ENCODE peak calls at places on chromosomes 1 and 21, in eight cellular contexts. One of them, this sample, is unnamed.

GRCh38 chr1:114251573-114251939 is 97.9 kb upstream of the SYT6 start:
- DNase-seq in heart left ventricle: no peak
- DNase-seq in GM12892: no peak
- DNase-seq in transverse colon: no peak
- DNase-seq in body of pancreas: no peak
- DNase-seq in adrenal gland: no peak
- DNase-seq in HCT116: no peak
- DNase-seq in ovary: no peak
- DNase-seq in this sample: no peak

GRCh38 chr21:45991606-45992301 is 10.2 kb downstream of the COL6A1 start:
- DNase-seq in heart left ventricle: peak; percentile 20
- DNase-seq in GM12892: no peak
- DNase-seq in transverse colon: no peak
- DNase-seq in body of pancreas: no peak
- DNase-seq in adrenal gland: no peak
- DNase-seq in HCT116: no peak
- DNase-seq in ovary: peak; percentile 42
- DNase-seq in this sample: no peak

GRCh38 chr1:111992396-111992985 is 3.0 kb upstream of the KCND3 start:
- DNase-seq in heart left ventricle: peak; percentile 50
- DNase-seq in GM12892: no peak
- DNase-seq in transverse colon: no peak
- DNase-seq in body of pancreas: no peak
- DNase-seq in adrenal gland: no peak
- DNase-seq in HCT116: no peak
- DNase-seq in ovary: no peak
- DNase-seq in this sample: no peak

GRCh38 chr1:230140221-230141001 is 73.4 kb downstream of the GALNT2 start:
- DNase-seq in heart left ventricle: peak; percentile 73
- DNase-seq in GM12892: no peak
- DNase-seq in transverse colon: peak; percentile 67
- DNase-seq in body of pancreas: peak; percentile 52
- DNase-seq in adrenal gland: peak; percentile 76
- DNase-seq in HCT116: no peak
- DNase-seq in ovary: peak; percentile 57
- DNase-seq in this sample: no peak

GRCh38 chr1:204169871-204170270 is 3.7 kb upstream of the REN start:
- DNase-seq in heart left ventricle: no peak
- DNase-seq in GM12892: no peak
- DNase-seq in transverse colon: no peak
- DNase-seq in body of pancreas: no peak
- DNase-seq in adrenal gland: no peak
- DNase-seq in HCT116: no peak
- DNase-seq in ovary: no peak
- DNase-seq in this sample: no peak

GRCh38 chr1:239218296-239218695 is 168.1 kb upstream of the CHRM3 start:
- DNase-seq in heart left ventricle: no peak
- DNase-seq in GM12892: no peak
- DNase-seq in transverse colon: no peak
- DNase-seq in body of pancreas: no peak
- DNase-seq in adrenal gland: no peak
- DNase-seq in HCT116: no peak
- DNase-seq in ovary: no peak
- DNase-seq in this sample: no peak

GRCh38 chr1:153777648-153778047 is 2.4 kb downstream of the SLC27A3 start:
- DNase-seq in heart left ventricle: no peak
- DNase-seq in GM12892: no peak
- DNase-seq in transverse colon: no peak
- DNase-seq in body of pancreas: peak; percentile 72
- DNase-seq in adrenal gland: peak; percentile 87
- DNase-seq in HCT116: no peak
- DNase-seq in ovary: peak; percentile 46
- DNase-seq in this sample: no peak

GRCh38 chr21:23955130-23955873 is 1652.0 kb downstream of the MRPL39 start:
- DNase-seq in heart left ventricle: no peak
- DNase-seq in GM12892: no peak
- DNase-seq in transverse colon: no peak
- DNase-seq in body of pancreas: no peak
- DNase-seq in adrenal gland: no peak
- DNase-seq in HCT116: no peak
- DNase-seq in ovary: no peak
- DNase-seq in this sample: no peak

GRCh38 chr1:111778541-111779051 is 22.9 kb downstream of the DDX20 start:
- DNase-seq in heart left ventricle: no peak
- DNase-seq in GM12892: no peak
- DNase-seq in transverse colon: no peak
- DNase-seq in body of pancreas: no peak
- DNase-seq in adrenal gland: no peak
- DNase-seq in HCT116: no peak
- DNase-seq in ovary: no peak
- DNase-seq in this sample: no peak

GRCh38 chr1:27116697-27117096 is 38.2 kb downstream of the SLC9A1 start:
- DNase-seq in heart left ventricle: no peak
- DNase-seq in GM12892: no peak
- DNase-seq in transverse colon: no peak
- DNase-seq in body of pancreas: peak; percentile 58
- DNase-seq in adrenal gland: no peak
- DNase-seq in HCT116: no peak
- DNase-seq in ovary: no peak
- DNase-seq in this sample: no peak

GRCh38 chr1:181490740-181491712 is 7.7 kb downstream of the CACNA1E start:
- DNase-seq in heart left ventricle: peak; percentile 51
- DNase-seq in GM12892: no peak
- DNase-seq in transverse colon: no peak
- DNase-seq in body of pancreas: peak; percentile 22
- DNase-seq in adrenal gland: no peak
- DNase-seq in HCT116: no peak
- DNase-seq in ovary: no peak
- DNase-seq in this sample: no peak

GRCh38 chr1:38296047-38296446 is 249.5 kb upstream of the POU3F1 start:
- DNase-seq in heart left ventricle: no peak
- DNase-seq in GM12892: no peak
- DNase-seq in transverse colon: no peak
- DNase-seq in body of pancreas: no peak
- DNase-seq in adrenal gland: no peak
- DNase-seq in HCT116: no peak
- DNase-seq in ovary: no peak
- DNase-seq in this sample: no peak

GRCh38 chr1:67590329-67590728 is 94.7 kb upstream of the GADD45A start:
- DNase-seq in heart left ventricle: peak; percentile 37
- DNase-seq in GM12892: no peak
- DNase-seq in transverse colon: peak; percentile 18
- DNase-seq in body of pancreas: no peak
- DNase-seq in adrenal gland: peak; percentile 62
- DNase-seq in HCT116: no peak
- DNase-seq in ovary: peak; percentile 56
- DNase-seq in this sample: no peak

GRCh38 chr1:173920868-173921267 is 3.7 kb upstream of the SERPINC1 start:
- DNase-seq in heart left ventricle: no peak
- DNase-seq in GM12892: no peak
- DNase-seq in transverse colon: no peak
- DNase-seq in body of pancreas: no peak
- DNase-seq in adrenal gland: no peak
- DNase-seq in HCT116: no peak
- DNase-seq in ovary: no peak
- DNase-seq in this sample: no peak

GRCh38 chr1:185652348-185652747 is 81.8 kb upstream of the HMCN1 start:
- DNase-seq in heart left ventricle: no peak
- DNase-seq in GM12892: no peak
- DNase-seq in transverse colon: no peak
- DNase-seq in body of pancreas: no peak
- DNase-seq in adrenal gland: no peak
- DNase-seq in HCT116: peak; percentile 22
- DNase-seq in ovary: no peak
- DNase-seq in this sample: no peak

GRCh38 chr1:8653878-8654277 is 163.6 kb downstream of the RERE start:
- DNase-seq in heart left ventricle: no peak
- DNase-seq in GM12892: no peak
- DNase-seq in transverse colon: no peak
- DNase-seq in body of pancreas: no peak
- DNase-seq in adrenal gland: no peak
- DNase-seq in HCT116: no peak
- DNase-seq in ovary: no peak
- DNase-seq in this sample: no peak

GRCh38 chr21:15121655-15122120 is 56.9 kb upstream of the NRIP1 start:
- DNase-seq in heart left ventricle: peak; percentile 33
- DNase-seq in GM12892: no peak
- DNase-seq in transverse colon: no peak
- DNase-seq in body of pancreas: peak; percentile 89
- DNase-seq in adrenal gland: peak; percentile 88
- DNase-seq in HCT116: no peak
- DNase-seq in ovary: no peak
- DNase-seq in this sample: peak; percentile 3

GRCh38 chr1:63904826-63905225 is 131.0 kb downstream of the ROR1 start:
- DNase-seq in heart left ventricle: no peak
- DNase-seq in GM12892: no peak
- DNase-seq in transverse colon: no peak
- DNase-seq in body of pancreas: no peak
- DNase-seq in adrenal gland: no peak
- DNase-seq in HCT116: no peak
- DNase-seq in ovary: no peak
- DNase-seq in this sample: no peak

GRCh38 chr1:100277866-100278265 is 11.8 kb downstream of the RTCA start:
- DNase-seq in heart left ventricle: no peak
- DNase-seq in GM12892: no peak
- DNase-seq in transverse colon: no peak
- DNase-seq in body of pancreas: no peak
- DNase-seq in adrenal gland: no peak
- DNase-seq in HCT116: no peak
- DNase-seq in ovary: no peak
- DNase-seq in this sample: no peak

GRCh38 chr1:10835423-10836421 is 39.3 kb upstream of the CASZ1 start:
- DNase-seq in heart left ventricle: no peak
- DNase-seq in GM12892: no peak
- DNase-seq in transverse colon: peak; percentile 40
- DNase-seq in body of pancreas: peak; percentile 73
- DNase-seq in adrenal gland: peak; percentile 55
- DNase-seq in HCT116: peak; percentile 49
- DNase-seq in ovary: peak; percentile 52
- DNase-seq in this sample: no peak

GRCh38 chr1:110339427-110340206 is 440 bp downstream of the RBM15 start:
- DNase-seq in heart left ventricle: peak; percentile 68
- DNase-seq in GM12892: peak; percentile 37
- DNase-seq in transverse colon: peak; percentile 63
- DNase-seq in body of pancreas: peak; percentile 48
- DNase-seq in adrenal gland: peak; percentile 81
- DNase-seq in HCT116: no peak
- DNase-seq in ovary: no peak
- DNase-seq in this sample: peak; percentile 17
- TF ChIP-seq POLR2A in heart left ventricle: peak; percentile 83
- TF ChIP-seq POLR2A in GM12892: peak; percentile 91
- TF ChIP-seq POLR2A in transverse colon: peak; percentile 85
- TF ChIP-seq POLR2A in body of pancreas: peak; percentile 43
- TF ChIP-seq POLR2A in adrenal gland: peak; percentile 71
- TF ChIP-seq POLR2A in HCT116: peak; percentile 91
- TF ChIP-seq POLR2A in ovary: peak; percentile 85
- TF ChIP-seq POLR2A in this sample: peak; percentile 76

GRCh38 chr1:205746757-205747412 is 3.1 kb downstream of the NUCKS1 start:
- DNase-seq in heart left ventricle: no peak
- DNase-seq in GM12892: no peak
- DNase-seq in transverse colon: no peak
- DNase-seq in body of pancreas: no peak
- DNase-seq in adrenal gland: no peak
- DNase-seq in HCT116: no peak
- DNase-seq in ovary: no peak
- DNase-seq in this sample: no peak
- TF ChIP-seq POLR2A in heart left ventricle: no peak
- TF ChIP-seq POLR2A in GM12892: no peak
- TF ChIP-seq POLR2A in transverse colon: no peak
- TF ChIP-seq POLR2A in body of pancreas: no peak
- TF ChIP-seq POLR2A in adrenal gland: no peak
- TF ChIP-seq POLR2A in HCT116: no peak
- TF ChIP-seq POLR2A in ovary: no peak
- TF ChIP-seq POLR2A in this sample: no peak

DNA sequence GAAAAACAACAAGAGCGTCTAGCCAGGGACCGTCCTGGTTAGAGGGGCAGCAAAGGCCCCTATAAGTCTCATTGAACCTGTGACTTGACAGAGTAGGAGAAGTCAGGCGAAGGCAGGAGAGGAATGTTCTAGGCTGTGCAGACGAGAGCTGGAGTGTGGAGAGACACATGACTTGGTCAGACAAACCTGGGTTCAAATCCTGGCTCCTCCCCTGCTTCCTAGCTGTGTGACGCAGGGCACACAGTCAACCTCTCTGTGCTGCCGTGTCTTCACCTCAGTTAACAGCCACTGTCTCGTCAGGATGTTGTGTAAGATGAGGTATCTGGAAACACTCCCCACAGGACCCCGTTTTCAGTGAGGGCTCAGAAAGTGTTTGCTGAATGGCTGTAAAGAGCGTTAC is 15.6 kb downstream of the SLC66A1 start:
- DNase-seq in heart left ventricle: no peak
- DNase-seq in GM12892: no peak
- DNase-seq in transverse colon: no peak
- DNase-seq in body of pancreas: no peak
- DNase-seq in adrenal gland: no peak
- DNase-seq in HCT116: no peak
- DNase-seq in ovary: no peak
- DNase-seq in this sample: no peak
- TF ChIP-seq POLR2A in heart left ventricle: no peak
- TF ChIP-seq POLR2A in GM12892: no peak
- TF ChIP-seq POLR2A in transverse colon: no peak
- TF ChIP-seq POLR2A in body of pancreas: no peak
- TF ChIP-seq POLR2A in adrenal gland: no peak
- TF ChIP-seq POLR2A in HCT116: no peak
- TF ChIP-seq POLR2A in ovary: no peak
- TF ChIP-seq POLR2A in this sample: no peak

GRCh38 chr1:150576794-150577556 is 2.4 kb downstream of the MCL1 start:
- DNase-seq in heart left ventricle: no peak
- DNase-seq in GM12892: no peak
- DNase-seq in transverse colon: no peak
- DNase-seq in body of pancreas: no peak
- DNase-seq in adrenal gland: no peak
- DNase-seq in HCT116: no peak
- DNase-seq in ovary: no peak
- DNase-seq in this sample: no peak
- TF ChIP-seq POLR2A in heart left ventricle: no peak
- TF ChIP-seq POLR2A in GM12892: peak; percentile 26
- TF ChIP-seq POLR2A in transverse colon: no peak
- TF ChIP-seq POLR2A in body of pancreas: no peak
- TF ChIP-seq POLR2A in adrenal gland: peak; percentile 9
- TF ChIP-seq POLR2A in HCT116: no peak
- TF ChIP-seq POLR2A in ovary: no peak
- TF ChIP-seq POLR2A in this sample: no peak

DNA sequence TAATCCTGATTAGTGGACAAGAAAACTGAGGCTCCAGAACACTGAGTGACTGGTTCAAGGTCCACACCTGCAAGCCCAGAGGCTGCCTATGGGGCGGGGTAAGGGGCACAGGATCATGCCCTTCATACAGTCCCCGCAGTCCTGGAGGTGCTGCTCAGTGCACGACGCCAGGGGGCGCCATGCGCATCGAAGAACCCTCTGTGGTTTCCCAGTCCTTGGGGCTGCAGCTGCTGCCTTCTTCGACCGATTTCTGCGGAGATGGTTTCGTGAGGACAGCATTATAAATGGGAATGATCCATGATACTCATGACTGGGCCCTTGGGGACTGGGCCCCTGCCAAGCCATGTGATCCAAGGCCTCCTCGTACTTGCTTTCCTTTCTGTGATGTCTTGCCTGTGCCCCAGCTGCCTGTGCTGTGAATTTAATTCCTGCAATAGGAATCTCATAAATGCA is 37.1 kb upstream of the ARHGEF10L start:
- DNase-seq in heart left ventricle: peak; percentile 89
- DNase-seq in GM12892: peak; percentile 50
- DNase-seq in transverse colon: peak; percentile 93
- DNase-seq in body of pancreas: peak; percentile 87
- DNase-seq in adrenal gland: peak; percentile 97
- DNase-seq in HCT116: peak; percentile 61
- DNase-seq in ovary: peak; percentile 91
- DNase-seq in this sample: peak; percentile 61
- TF ChIP-seq POLR2A in heart left ventricle: no peak
- TF ChIP-seq POLR2A in GM12892: no peak
- TF ChIP-seq POLR2A in transverse colon: no peak
- TF ChIP-seq POLR2A in body of pancreas: no peak
- TF ChIP-seq POLR2A in adrenal gland: peak; percentile 24
- TF ChIP-seq POLR2A in HCT116: no peak
- TF ChIP-seq POLR2A in ovary: peak; percentile 11
- TF ChIP-seq POLR2A in this sample: no peak